ENCODE peak calls at places on chromosomes 5 and 9, in nine cellular contexts. N, H, W, O, Y, T, F, M and G are unnamed samples.

GRCh38 chr9:27765266-27765665 is 192.0 kb upstream of the C9orf72 start:
- DNase-seq in N (no peak), H (no peak), W (no peak), O (peak; percentile 73), Y (no peak), T (no peak), F (no peak), M (peak; percentile 57), G (no peak)

GRCh38 chr5:127938746-127939145 is 144.8 kb upstream of the SLC12A2 start:
- DNase-seq in N (no peak), H (no peak), W (no peak), O (no peak), Y (no peak), T (no peak), F (no peak), M (no peak), G (no peak)

GRCh38 chr5:139638090-139638735 is 9.9 kb upstream of the CXXC5 start:
- DNase-seq in N (peak; percentile 73), H (peak; percentile 87), W (no peak), O (peak; percentile 64), Y (peak; percentile 78), T (peak; percentile 99), F (peak; percentile 96), M (peak; percentile 76), G (peak; percentile 85)

GRCh38 chr9:70600479-70600878 is 186.0 kb upstream of the KLF9 start:
- DNase-seq in N (peak; percentile 49), H (no peak), W (peak; percentile 15), O (peak; percentile 89), Y (peak; percentile 67), T (peak; percentile 15), F (no peak), M (peak; percentile 84), G (no peak)

GRCh38 chr5:20369151-20369550 is 381.2 kb upstream of the CDH18 start:
- DNase-seq in N (no peak), H (no peak), W (no peak), O (no peak), Y (no peak), T (no peak), F (no peak), M (no peak), G (no peak)

GRCh38 chr9:122904466-122904822 is 715 bp downstream of the RC3H2 start:
- DNase-seq in N (no peak), H (peak; percentile 55), W (peak; percentile 42), O (peak; percentile 28), Y (peak; percentile 86), T (peak; percentile 51), F (no peak), M (peak; percentile 30), G (peak; percentile 44)

GRCh38 chr9:29322240-29322639 is 1749.0 kb upstream of the C9orf72 start:
- DNase-seq in N (no peak), H (no peak), W (no peak), O (peak; percentile 53), Y (no peak), T (no peak), F (no peak), M (no peak), G (no peak)

GRCh38 chr5:74951855-74952254 is 85.7 kb upstream of the FAM169A start:
- DNase-seq in N (no peak), H (no peak), W (no peak), O (no peak), Y (no peak), T (no peak), F (no peak), M (no peak), G (no peak)

GRCh38 chr5:143064207-143064606 is 294.0 kb downstream of the ARHGAP26 start:
- DNase-seq in N (no peak), H (no peak), W (no peak), O (no peak), Y (no peak), T (no peak), F (no peak), M (peak; percentile 68), G (no peak)

GRCh38 chr5:41048986-41049385 is 22.2 kb downstream of the MROH2B start:
- DNase-seq in N (no peak), H (no peak), W (no peak), O (peak; percentile 65), Y (no peak), T (no peak), F (no peak), M (no peak), G (no peak)

GRCh38 chr9:135392511-135392910 is 87.1 kb upstream of the PPP1R26 start:
- DNase-seq in N (no peak), H (no peak), W (peak; percentile 28), O (no peak), Y (peak; percentile 81), T (peak; percentile 10), F (no peak), M (no peak), G (no peak)

GRCh38 chr9:130661461-130662098 is 2.8 kb upstream of the PRDM12 start:
- DNase-seq in N (no peak), H (no peak), W (no peak), O (no peak), Y (peak; percentile 72), T (no peak), F (no peak), M (no peak), G (no peak)
- H3K4me3 ChIP-seq in N (no peak overlapping the region), H (peak overlapping the region; percentile 40), W (peak overlapping the region; percentile 30), O (no peak overlapping the region), Y (no peak overlapping the region), T (no peak overlapping the region), F (no peak overlapping the region), M (no peak overlapping the region), G (no peak overlapping the region)

GRCh38 chr5:150239794-150240122 is 49.8 kb downstream of the CAMK2A start:
- DNase-seq in N (no peak), H (no peak), W (no peak), O (no peak), Y (no peak), T (no peak), F (no peak), M (no peak), G (no peak)

GRCh38 chr5:150243590-150243989 is 46.0 kb downstream of the CAMK2A start:
- DNase-seq in N (no peak), H (no peak), W (no peak), O (no peak), Y (no peak), T (no peak), F (no peak), M (no peak), G (no peak)

GRCh38 chr5:150241298-150242225 is 48.0 kb downstream of the CAMK2A start:
- DNase-seq in N (no peak), H (no peak), W (no peak), O (no peak), Y (no peak), T (no peak), F (no peak), M (no peak), G (no peak)

GRCh38 chr5:150244209-150244608 is 45.4 kb downstream of the CAMK2A start:
- DNase-seq in N (peak; percentile 41), H (no peak), W (no peak), O (no peak), Y (no peak), T (no peak), F (no peak), M (no peak), G (no peak)

GRCh38 chr5:150242495-150242894 is 47.1 kb downstream of the CAMK2A start:
- DNase-seq in N (no peak), H (no peak), W (no peak), O (peak; percentile 8), Y (no peak), T (no peak), F (no peak), M (no peak), G (no peak)
- H3K4me3 ChIP-seq in N (no peak overlapping the region), H (no peak overlapping the region), W (no peak overlapping the region), O (no peak overlapping the region), Y (no peak overlapping the region), T (no peak overlapping the region), F (no peak overlapping the region), M (no peak overlapping the region), G (no peak overlapping the region)

DNA sequence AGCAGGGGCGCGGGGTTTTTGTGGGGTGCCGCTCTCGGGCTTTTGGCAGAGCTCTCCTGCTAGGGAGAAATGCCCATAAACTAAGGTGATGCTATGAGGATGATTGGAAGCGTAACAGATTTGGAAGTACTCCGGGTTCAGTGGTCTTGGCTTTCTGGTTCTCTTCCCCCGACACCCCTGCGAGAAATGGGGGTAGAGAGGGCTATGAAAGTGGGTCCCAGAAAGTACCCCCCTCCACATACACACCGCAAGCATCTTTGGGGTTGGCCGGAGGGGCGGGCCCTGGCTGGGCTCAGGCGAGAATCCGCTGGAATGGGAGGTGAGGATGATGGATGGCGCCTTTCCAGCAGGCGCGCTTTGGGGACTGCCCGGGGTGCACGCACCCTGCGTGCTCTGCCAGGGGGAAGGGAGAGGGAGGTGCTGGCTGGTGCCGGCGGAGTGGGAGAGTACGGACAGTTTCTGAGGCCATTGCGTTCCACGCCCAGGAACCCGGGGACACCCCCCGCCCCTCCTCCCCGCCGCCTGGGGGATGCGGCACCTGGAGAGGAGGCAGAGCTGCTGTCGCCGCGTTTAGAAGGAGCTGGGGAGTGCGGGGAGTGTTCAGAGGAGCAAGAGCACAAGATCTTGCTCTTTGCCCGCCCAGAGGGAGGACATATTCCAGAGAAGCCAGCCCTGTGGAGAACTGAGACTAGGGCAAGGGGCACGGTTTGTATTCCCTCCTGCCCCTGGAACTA is 1.9 kb downstream of the PCSK5 start:
- DNase-seq in N (peak; percentile 58), H (peak; percentile 53), W (no peak), O (peak; percentile 15), Y (peak; percentile 82), T (no peak), F (peak; percentile 51), M (peak; percentile 13), G (peak; percentile 69)
- H3K4me3 ChIP-seq in N (peak overlapping the region; percentile 93), H (peak overlapping the region; percentile 88), W (peak overlapping the region; percentile 81), O (peak overlapping the region; percentile 73), Y (peak overlapping the region; percentile 90), T (no peak overlapping the region), F (peak overlapping the region; percentile 91), M (peak overlapping the region; percentile 78), G (peak overlapping the region; percentile 63)

GRCh38 chr5:175811594-175811993 is 59.8 kb upstream of the CPLX2 start:
- DNase-seq in N (no peak), H (no peak), W (no peak), O (no peak), Y (no peak), T (no peak), F (no peak), M (no peak), G (no peak)

GRCh38 chr5:175813943-175814630 is 57.3 kb upstream of the CPLX2 start:
- DNase-seq in N (no peak), H (no peak), W (no peak), O (no peak), Y (peak; percentile 31), T (peak; percentile 21), F (no peak), M (no peak), G (no peak)

GRCh38 chr5:175815126-175815913 is 56.1 kb upstream of the CPLX2 start:
- DNase-seq in N (no peak), H (no peak), W (no peak), O (no peak), Y (no peak), T (no peak), F (no peak), M (no peak), G (no peak)

GRCh38 chr5:175816348-175816747 is 55.0 kb upstream of the CPLX2 start:
- DNase-seq in N (no peak), H (no peak), W (no peak), O (no peak), Y (no peak), T (no peak), F (no peak), M (no peak), G (no peak)

DNA sequence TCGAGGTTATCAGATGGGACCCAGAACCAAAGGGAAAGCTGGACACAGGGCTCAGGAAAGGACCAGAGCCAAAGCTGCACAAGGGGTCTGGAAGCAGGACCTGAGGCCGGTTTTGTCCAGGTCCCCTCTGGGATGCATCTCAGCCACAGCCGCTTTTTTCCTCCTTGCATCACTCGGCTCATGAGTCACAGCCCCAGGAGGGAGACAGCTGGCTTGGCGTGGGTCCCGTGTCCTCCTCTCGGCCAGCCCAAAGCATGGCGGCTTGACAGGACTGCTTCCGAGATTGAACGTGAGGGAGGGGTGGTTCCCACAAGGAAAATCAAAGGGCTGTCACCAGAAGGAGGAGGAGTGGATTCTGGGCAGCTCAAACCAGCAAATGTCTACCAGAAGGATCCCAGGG is 56.7 kb upstream of the CPLX2 start:
- DNase-seq in N (no peak), H (no peak), W (no peak), O (peak; percentile 46), Y (peak; percentile 36), T (peak; percentile 95), F (no peak), M (peak; percentile 78), G (no peak)
- H3K4me3 ChIP-seq in N (no peak overlapping the region), H (no peak overlapping the region), W (no peak overlapping the region), O (no peak overlapping the region), Y (no peak overlapping the region), T (no peak overlapping the region), F (no peak overlapping the region), M (no peak overlapping the region), G (no peak overlapping the region)